ENCODE peak calls at places on chromosomes 11 and 22, in ten cellular contexts. N, E, Y, Q, T, R, I, Z, V and U are unnamed samples.

GRCh38 chr22:42436402-42436801 is 4.2 kb upstream of the NFAM1 start:
- DNase-seq in E (no peak), Q (no peak), Y (no peak), Z (no peak), R (no peak), I (no peak), N (no peak), T (no peak), V (no peak), U (no peak)

GRCh38 chr11:34358258-34358665 is 452 bp upstream of the ABTB2 start:
- DNase-seq in Y (peak), V (no peak), I (peak), E (no peak), Q (peak), N (no peak), Z (peak), T (peak), R (peak), U (peak)

GRCh38 chr22:47267531-47268282 is 505.3 kb downstream of the TBC1D22A start:
- DNase-seq in R (no peak), I (no peak), Z (no peak), N (no peak), Y (no peak), Q (no peak), E (no peak), V (no peak), T (no peak), U (no peak)

GRCh38 chr11:123519055-123519796 is 89.2 kb downstream of the GRAMD1B start:
- DNase-seq in Z (peak), T (no peak), Y (no peak), Q (no peak), N (no peak), E (peak), R (no peak), V (no peak), I (no peak), U (no peak)

GRCh38 chr11:117842131-117842941 is 17.8 kb upstream of the FXYD2 start:
- DNase-seq in E (no peak), R (peak), Y (no peak), T (peak), N (no peak), V (peak), I (peak), Q (no peak), Z (no peak), U (no peak)

GRCh38 chr11:43583548-43583947 is 97.0 kb upstream of the HSD17B12 start:
- DNase-seq in Y (no peak), T (no peak), Z (no peak), R (no peak), V (no peak), I (no peak), E (no peak), Q (no peak), N (no peak), U (peak)

GRCh38 chr22:38260760-38261477 is 11.9 kb downstream of the TMEM184B start:
- DNase-seq in Y (no peak), V (no peak), T (no peak), E (no peak), N (no peak), Q (no peak), R (no peak), Z (no peak), I (no peak), U (no peak)

GRCh38 chr22:38346506-38346905 is 29.3 kb upstream of the CSNK1E start:
- DNase-seq in V (peak), R (no peak), Q (no peak), Y (no peak), E (no peak), T (peak), Z (no peak), I (no peak), N (no peak), U (peak)

GRCh38 chr11:35615911-35616900 is 2.1 kb upstream of the FJX1 start:
- DNase-seq in Q (no peak), T (no peak), R (peak), N (no peak), I (peak), E (peak), V (no peak), Z (no peak), Y (peak), U (no peak)

GRCh38 chr22:42077486-42078125 is 1.9 kb upstream of the SMDT1 start:
- DNase-seq in Q (no peak), E (no peak), R (no peak), V (peak), N (no peak), Z (no peak), T (no peak), I (no peak), Y (no peak), U (no peak)

GRCh38 chr11:72405009-72405408 is 29.3 kb downstream of the CLPB start:
- DNase-seq in I (peak), R (no peak), Y (no peak), Z (no peak), Q (no peak), E (no peak), V (no peak), N (no peak), T (no peak), U (no peak)

GRCh38 chr22:23783496-23784167 is 3.1 kb upstream of the SMARCB1 start:
- DNase-seq in I (no peak), V (no peak), R (no peak), T (no peak), Q (no peak), Z (no peak), N (no peak), E (no peak), Y (no peak), U (no peak)

GRCh38 chr11:64090811-64091516 is 55.2 kb downstream of the FLRT1 start:
- DNase-seq in E (no peak), I (no peak), T (no peak), Y (peak), R (peak), Z (no peak), V (no peak), Q (no peak), N (no peak), U (no peak)
- TF ChIP-seq EP300 in E (no peak), I (no peak), T (no peak), Y (no peak), R (no peak), Z (no peak), V (no peak), Q (no peak), N (no peak), U (no peak)

GRCh38 chr11:19546325-19546724 is 166.3 kb upstream of the NAV2 start:
- DNase-seq in T (no peak), Q (no peak), Z (no peak), I (no peak), V (no peak), Y (peak), E (no peak), R (no peak), N (no peak), U (no peak)
- TF ChIP-seq EP300 in T (no peak), Q (no peak), Z (no peak), I (no peak), V (no peak), Y (no peak), E (no peak), R (no peak), N (no peak), U (no peak)

DNA sequence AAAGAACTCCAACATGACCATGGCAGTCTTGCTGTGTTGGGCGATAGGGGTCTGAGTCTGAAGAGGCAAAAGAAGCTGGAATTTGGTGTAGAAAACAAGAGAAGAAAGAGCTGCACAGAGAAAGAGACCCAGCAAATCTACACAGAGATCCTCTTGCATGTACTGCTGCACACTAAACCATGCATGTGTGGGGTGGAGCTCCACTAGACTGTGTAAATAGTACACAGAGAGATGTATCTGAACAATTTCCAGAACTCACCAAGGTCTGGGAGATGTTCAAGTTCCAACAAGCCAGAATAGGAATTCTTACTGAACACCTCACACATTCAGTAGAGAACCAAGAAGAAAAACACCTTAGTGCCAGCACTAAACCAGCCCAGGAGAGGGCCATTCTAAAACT is 42.3 kb downstream of the CSF2RB start:
- DNase-seq in Z (no peak), R (no peak), V (no peak), E (no peak), T (no peak), I (no peak), Q (no peak), N (no peak), Y (no peak), U (no peak)
- TF ChIP-seq EP300 in Z (no peak), R (no peak), V (no peak), E (no peak), T (no peak), I (no peak), Q (no peak), N (no peak), Y (no peak), U (no peak)

DNA sequence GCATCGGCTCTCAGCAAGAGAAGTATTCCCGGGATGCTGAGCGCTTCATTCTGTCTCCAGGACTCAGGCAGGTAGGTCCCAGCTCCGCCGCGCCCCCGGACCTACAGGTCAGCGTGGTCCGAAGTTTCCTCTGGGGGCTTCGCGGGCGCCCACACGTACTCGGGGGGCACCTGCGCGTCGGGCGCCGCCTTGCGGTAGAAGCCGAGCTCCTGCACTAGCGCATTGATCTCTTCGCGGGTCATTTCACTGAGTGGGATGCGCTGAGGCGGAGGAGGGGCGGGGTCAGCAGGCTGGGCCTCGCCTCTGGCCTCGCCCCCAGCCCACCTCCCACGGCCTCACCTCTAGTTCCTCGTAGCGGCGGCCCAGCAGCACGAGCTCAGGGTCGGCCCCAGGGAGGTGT is 2.5 kb downstream of the SELENOM start:
- DNase-seq in Y (no peak), V (no peak), I (no peak), Q (no peak), T (peak), R (no peak), N (peak), Z (no peak), E (no peak), U (no peak)
- TF ChIP-seq EP300 in Y (no peak), V (no peak), I (peak), Q (no peak), T (no peak), R (no peak), N (peak), Z (no peak), E (no peak), U (no peak)

GRCh38 chr22:19056951-19057401 is 65.2 kb downstream of the DGCR2 start:
- DNase-seq in V (peak), R (no peak), N (no peak), E (no peak), Y (no peak), Q (no peak), Z (no peak), T (peak), I (no peak), U (no peak)
- TF ChIP-seq EP300 in V (no peak), R (no peak), N (no peak), E (no peak), Y (no peak), Q (no peak), Z (no peak), T (no peak), I (no peak), U (no peak)

DNA sequence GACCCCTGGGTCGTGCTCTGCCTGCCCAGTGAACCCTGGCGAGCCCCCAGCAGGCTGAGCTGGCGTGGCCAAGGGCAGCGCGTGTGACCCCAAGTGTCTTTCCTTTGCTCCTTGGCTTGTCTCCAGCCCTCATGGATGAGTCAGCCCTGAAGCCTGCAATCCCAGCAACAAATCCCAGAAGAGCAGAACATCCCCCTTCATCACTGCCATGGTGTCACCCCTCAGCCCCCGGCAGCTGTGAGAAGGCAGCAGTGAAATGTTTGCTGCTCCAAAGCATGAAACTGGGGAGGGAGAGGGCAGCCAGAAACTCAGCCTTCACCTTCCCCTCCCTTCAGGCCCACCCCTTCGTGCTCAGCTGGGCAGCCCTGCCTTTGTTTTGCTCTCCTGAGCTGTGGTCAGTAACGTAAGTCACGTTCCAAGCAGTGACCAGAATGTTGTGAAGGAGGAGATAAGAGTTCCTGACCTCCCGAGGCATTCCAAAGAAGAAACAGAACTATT is 29.8 kb downstream of the ADAMTS15 start:
- DNase-seq in R (no peak), E (peak), N (no peak), Q (peak), I (peak), Y (peak), T (peak), V (no peak), Z (peak), U (peak)
- TF ChIP-seq EP300 in R (no peak), E (no peak), N (no peak), Q (no peak), I (peak), Y (no peak), T (no peak), V (no peak), Z (no peak), U (no peak)

GRCh38 chr22:40007826-40008710 is 13.3 kb downstream of the FAM83F start:
- DNase-seq in E (no peak), R (no peak), I (no peak), V (no peak), Q (no peak), T (no peak), Z (no peak), N (no peak), Y (no peak), U (no peak)
- TF ChIP-seq EP300 in E (no peak), R (no peak), I (no peak), V (no peak), Q (no peak), T (no peak), Z (no peak), N (no peak), Y (no peak), U (no peak)

DNA sequence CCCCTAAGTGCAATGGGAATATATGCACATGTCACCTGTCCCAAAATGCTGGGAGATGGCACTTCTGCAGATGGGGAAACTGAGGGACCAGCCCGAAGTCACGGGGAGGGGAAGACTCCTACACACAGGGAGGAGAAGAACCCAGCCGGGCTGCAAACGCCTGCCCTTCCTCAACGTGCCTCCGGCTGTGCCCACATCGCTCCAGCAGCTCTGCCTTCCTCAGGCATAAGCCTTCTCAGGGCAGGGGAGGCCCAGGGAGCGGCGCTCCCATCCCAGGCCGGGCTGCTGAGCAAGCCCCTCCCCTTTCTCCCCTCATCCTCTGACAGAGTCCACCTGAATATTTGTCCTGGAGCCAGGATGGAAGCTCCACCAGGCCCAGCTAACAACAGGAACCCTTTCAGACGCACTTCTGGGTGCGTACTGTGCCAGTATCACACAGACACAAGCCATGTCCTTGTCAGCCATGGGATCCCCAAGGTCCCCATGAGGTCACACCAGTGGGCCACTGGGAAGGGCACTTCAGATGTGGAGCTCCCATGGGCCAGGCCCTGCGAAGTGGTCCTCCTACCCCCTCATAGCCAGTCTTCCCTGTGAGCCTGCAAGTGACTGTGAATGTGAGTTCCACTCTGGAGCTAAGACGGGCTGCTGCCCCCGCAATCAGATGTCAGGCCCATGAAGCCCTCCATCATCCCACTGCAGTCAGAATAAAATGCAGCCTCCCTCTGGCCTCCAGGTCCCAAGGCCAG is 2.5 kb upstream of the CD81 start:
- DNase-seq in V (no peak), Z (peak), Y (no peak), E (no peak), T (peak), R (no peak), N (no peak), I (no peak), Q (no peak), U (no peak)
- TF ChIP-seq EP300 in V (no peak), Z (no peak), Y (no peak), E (no peak), T (no peak), R (no peak), N (no peak), I (no peak), Q (no peak), U (no peak)